ENCODE peak calls at places on chromosome 1, in eight cellular contexts. V, Q, X, R, A, K, G and C are unnamed samples.

GRCh38 chr1:219794085-219794743 is 134.1 kb downstream of the SLC30A10 start:
- DNase-seq in V (no peak), Q (no peak), X (peak; percentile 29), R (no peak), A (no peak), K (no peak), G (no peak), C (no peak)

GRCh38 chr1:225534135-225534534 is 106.3 kb upstream of the LBR start:
- DNase-seq in V (no peak), Q (no peak), X (no peak), R (no peak), A (no peak), K (no peak), G (no peak), C (no peak)

GRCh38 chr1:154157520-154158306 is 2.8 kb upstream of the NUP210L start:
- DNase-seq in V (no peak), Q (no peak), X (peak; percentile 75), R (no peak), A (peak; percentile 7), K (no peak), G (no peak), C (peak; percentile 53)

GRCh38 chr1:247935781-247936180 is 11.1 kb downstream of the OR2AJ1 start:
- DNase-seq in V (no peak), Q (no peak), X (no peak), R (no peak), A (no peak), K (no peak), G (no peak), C (no peak)

GRCh38 chr1:63671514-63671913 is 78.3 kb downstream of the PGM1 start:
- DNase-seq in V (no peak), Q (no peak), X (no peak), R (no peak), A (no peak), K (no peak), G (no peak), C (peak; percentile 37)

GRCh38 chr1:226656601-226657277 is 82.3 kb downstream of the ITPKB start:
- DNase-seq in V (no peak), Q (no peak), X (peak; percentile 50), R (no peak), A (no peak), K (no peak), G (no peak), C (no peak)

GRCh38 chr1:217910791-217911320 is 279.7 kb downstream of the SPATA17 start:
- DNase-seq in V (no peak), Q (no peak), X (no peak), R (no peak), A (no peak), K (no peak), G (no peak), C (no peak)

GRCh38 chr1:172894345-172895049 is 156.2 kb downstream of the TNFSF18 start:
- DNase-seq in V (no peak), Q (no peak), X (peak; percentile 12), R (no peak), A (no peak), K (no peak), G (no peak), C (no peak)

GRCh38 chr1:35288761-35289160 is 20.3 kb downstream of the ZMYM4 start:
- DNase-seq in V (no peak), Q (no peak), X (no peak), R (no peak), A (no peak), K (no peak), G (no peak), C (no peak)

GRCh38 chr1:67853704-67854103 is 20.4 kb upstream of the GNG12 start:
- DNase-seq in V (peak; percentile 45), Q (peak; percentile 98), X (peak; percentile 21), R (peak; percentile 64), A (peak; percentile 54), K (peak; percentile 70), G (no peak), C (peak; percentile 51)

GRCh38 chr1:156726549-156727226 is 1.6 kb upstream of the METTL25B start:
- DNase-seq in V (peak; percentile 45), Q (peak; percentile 88), X (peak; percentile 80), R (peak; percentile 60), A (peak; percentile 56), K (no peak), G (no peak), C (peak; percentile 73)

GRCh38 chr1:44988531-44989156 is 2.2 kb upstream of the EIF2B3 start:
- DNase-seq in V (no peak), Q (no peak), X (no peak), R (no peak), A (no peak), K (no peak), G (no peak), C (no peak)

GRCh38 chr1:16151200-16151708 is 4.6 kb downstream of the EPHA2 start:
- DNase-seq in V (peak; percentile 55), Q (no peak), X (peak; percentile 8), R (peak; percentile 62), A (peak; percentile 34), K (no peak), G (no peak), C (no peak)
- TF ChIP-seq CTCF in V (no peak), Q (no peak), X (no peak), R (no peak), A (no peak), K (no peak), G (no peak), C (no peak)

GRCh38 chr1:207853372-207853757 is 57.6 kb downstream of the CD34 start:
- DNase-seq in V (peak; percentile 55), Q (no peak), X (no peak), R (no peak), A (peak; percentile 54), K (no peak), G (no peak), C (no peak)
- H3K4me1 ChIP-seq in V (peaks cover 20% of the 10 kb centered on the region), Q (peaks cover 10% of the 10 kb centered on the region), X (no peaks in the 10 kb centered on the region), R (peaks cover 9% of the 10 kb centered on the region), A (peaks cover 93% of the 10 kb centered on the region), K (peaks cover 11% of the 10 kb centered on the region), G (peaks cover 76% of the 10 kb centered on the region), C (peaks cover 3% of the 10 kb centered on the region)

GRCh38 chr1:211379446-211379845 is 52.8 kb downstream of the TRAF5 start:
- DNase-seq in V (no peak), Q (no peak), X (no peak), R (no peak), A (no peak), K (no peak), G (no peak), C (no peak)

GRCh38 chr1:211377539-211378461 is 51.2 kb downstream of the TRAF5 start:
- DNase-seq in V (no peak), Q (peak; percentile 77), X (no peak), R (no peak), A (no peak), K (no peak), G (no peak), C (no peak)

GRCh38 chr1:211381481-211382181 is 55.0 kb downstream of the TRAF5 start:
- DNase-seq in V (no peak), Q (no peak), X (no peak), R (no peak), A (no peak), K (no peak), G (no peak), C (no peak)

GRCh38 chr1:211376807-211377206 is 50.2 kb downstream of the TRAF5 start:
- DNase-seq in V (no peak), Q (no peak), X (no peak), R (no peak), A (no peak), K (no peak), G (no peak), C (no peak)

GRCh38 chr1:211378844-211379243 is 52.2 kb downstream of the TRAF5 start:
- DNase-seq in V (no peak), Q (no peak), X (no peak), R (no peak), A (no peak), K (no peak), G (no peak), C (no peak)
- H3K4me3 ChIP-seq in V (no peak overlapping the region), Q (no peak overlapping the region), X (no peak overlapping the region), R (no peak overlapping the region), A (no peak overlapping the region), K (no peak overlapping the region), G (no peak overlapping the region), C (no peak overlapping the region)

GRCh38 chr1:39258925-39259244 is 54.4 kb downstream of the MACF1 start:
- DNase-seq in V (no peak), Q (no peak), X (no peak), R (no peak), A (no peak), K (no peak), G (no peak), C (no peak)
- TF ChIP-seq CTCF in V (no peak), Q (no peak), X (peak; percentile 51), R (peak; percentile 27), A (no peak), K (no peak), G (no peak), C (no peak)

GRCh38 chr1:208174736-208175507 is 69.3 kb downstream of the PLXNA2 start:
- DNase-seq in V (no peak), Q (no peak), X (no peak), R (no peak), A (no peak), K (no peak), G (no peak), C (no peak)
- H3K4me1 ChIP-seq in V (no peaks in the 10 kb centered on the region), Q (peaks cover 32% of the 10 kb centered on the region), X (no peaks in the 10 kb centered on the region), R (peaks cover 37% of the 10 kb centered on the region), A (peaks cover 80% of the 10 kb centered on the region), K (peaks cover 64% of the 10 kb centered on the region), G (peaks cover 47% of the 10 kb centered on the region), C (peaks cover 60% of the 10 kb centered on the region)

GRCh38 chr1:1788136-1788535 is 9.9 kb upstream of the NADK start:
- DNase-seq in V (no peak), Q (no peak), X (no peak), R (no peak), A (no peak), K (no peak), G (no peak), C (no peak)
- H3K4me3 ChIP-seq in V (no peak overlapping the region), Q (no peak overlapping the region), X (no peak overlapping the region), R (no peak overlapping the region), A (no peak overlapping the region), K (no peak overlapping the region), G (no peak overlapping the region), C (no peak overlapping the region)